ENCODE peak calls at places on chromosomes 5 and 9, in four cellular contexts. I is astrocyte of the cerebellum, W is A549, O is left ventricle myocardium inferior. K is an unnamed sample.

GRCh38 chr9:100267211-100267610 is 85.5 kb downstream of the TEX10 start:
- DNase-seq in O (no peak), I (no peak), W (no peak), K (no peak)

GRCh38 chr5:150263801-150264621 is 25.6 kb downstream of the CAMK2A start:
- DNase-seq in W (peak), I (peak), O (no peak), K (peak)

GRCh38 chr9:34197280-34197679 is 18.4 kb downstream of the UBAP1 start:
- DNase-seq in O (no peak), W (no peak), I (no peak), K (no peak)

GRCh38 chr9:133742849-133743444 is 4.8 kb upstream of the SARDH start:
- DNase-seq in O (peak), I (peak), W (peak), K (no peak)

GRCh38 chr9:28166179-28166578 is 592.9 kb upstream of the C9orf72 start:
- DNase-seq in W (no peak), O (no peak), I (no peak), K (no peak)

GRCh38 chr9:117714282-117714681 is 10.1 kb downstream of the TLR4 start:
- DNase-seq in O (no peak), I (no peak), W (no peak), K (no peak)

GRCh38 chr5:162785673-162786072 is 651.7 kb upstream of the CCNG1 start:
- DNase-seq in W (no peak), O (no peak), I (no peak), K (no peak)

GRCh38 chr9:88660611-88661010 is 125.6 kb downstream of the NXNL2 start:
- DNase-seq in I (no peak), O (no peak), W (no peak), K (no peak)

GRCh38 chr5:84635235-84636055 is 250.8 kb upstream of the EDIL3 start:
- DNase-seq in I (no peak), O (no peak), W (no peak), K (no peak)

GRCh38 chr9:88814521-88815101 is 176.7 kb upstream of the S1PR3 start:
- DNase-seq in W (no peak), I (no peak), O (peak), K (peak)

GRCh38 chr5:178106556-178107239 is 6.6 kb upstream of the N4BP3 start:
- DNase-seq in O (no peak), I (no peak), W (no peak), K (no peak)

GRCh38 chr5:173928871-173929574 is 40.9 kb downstream of the CPEB4 start:
- DNase-seq in O (no peak), I (no peak), W (no peak), K (no peak)

GRCh38 chr5:173925449-173926071 is 37.4 kb downstream of the CPEB4 start:
- DNase-seq in I (peak), W (peak), O (peak), K (no peak)

GRCh38 chr5:173924899-173925298 is 36.8 kb downstream of the CPEB4 start:
- DNase-seq in I (no peak), O (no peak), W (no peak), K (no peak)

GRCh38 chr5:173923236-173924104 is 35.3 kb downstream of the CPEB4 start:
- DNase-seq in W (no peak), I (no peak), O (no peak), K (peak)

DNA sequence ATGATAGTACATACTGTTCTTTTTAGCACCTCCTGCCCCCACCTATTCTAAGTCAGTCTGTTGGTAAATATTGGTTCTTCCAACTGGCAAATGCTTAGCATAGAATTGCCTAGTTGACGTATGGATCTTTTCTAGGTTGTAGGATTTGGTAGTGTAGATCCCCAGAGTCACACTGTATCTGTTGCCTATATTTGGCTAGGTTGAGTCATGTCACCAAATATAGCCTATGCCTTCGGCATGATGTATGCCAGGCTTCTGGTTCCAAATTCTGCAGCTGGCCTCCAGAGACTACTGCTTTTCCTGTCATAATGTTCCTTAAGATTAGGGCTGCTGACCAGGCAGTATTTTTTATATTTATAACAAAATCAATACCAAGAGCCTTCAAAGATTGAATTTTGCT is 38.2 kb downstream of the CPEB4 start:
- DNase-seq in W (no peak), O (no peak), I (no peak), K (no peak)
- H3K4me3 ChIP-seq in W (no peak), O (peak), I (no peak), K (no peak)

GRCh38 chr5:38258319-38259061 is at the start of gene EGFLAM:
- DNase-seq in I (no peak), W (peak), O (peak), K (no peak)
- TF ChIP-seq CTCF in I (no peak), W (no peak), O (peak), K (no peak)

DNA sequence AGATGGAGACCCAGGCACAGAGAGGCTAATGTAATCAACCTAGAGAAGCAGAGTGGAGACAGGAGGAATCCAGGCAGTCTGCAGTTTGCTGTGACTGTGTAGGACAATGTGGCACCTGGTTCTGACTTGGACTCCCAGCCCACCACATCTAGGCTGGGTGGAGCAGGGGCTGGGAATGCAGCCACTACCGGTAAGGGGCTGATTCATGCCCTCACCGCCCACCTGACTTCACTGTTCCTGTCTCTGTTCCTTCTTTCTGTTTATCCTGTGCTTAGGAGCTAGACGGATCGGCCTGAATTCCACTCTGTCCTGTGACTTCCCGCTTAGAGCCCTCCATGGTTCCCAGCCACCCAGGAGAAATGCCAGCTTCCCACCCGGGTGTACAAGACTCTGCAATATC is 2.6 kb downstream of the PDLIM4 start:
- DNase-seq in W (no peak), O (no peak), I (no peak), K (no peak)
- H3K4me3 ChIP-seq in W (no peak), O (peak), I (peak), K (peak)

DNA sequence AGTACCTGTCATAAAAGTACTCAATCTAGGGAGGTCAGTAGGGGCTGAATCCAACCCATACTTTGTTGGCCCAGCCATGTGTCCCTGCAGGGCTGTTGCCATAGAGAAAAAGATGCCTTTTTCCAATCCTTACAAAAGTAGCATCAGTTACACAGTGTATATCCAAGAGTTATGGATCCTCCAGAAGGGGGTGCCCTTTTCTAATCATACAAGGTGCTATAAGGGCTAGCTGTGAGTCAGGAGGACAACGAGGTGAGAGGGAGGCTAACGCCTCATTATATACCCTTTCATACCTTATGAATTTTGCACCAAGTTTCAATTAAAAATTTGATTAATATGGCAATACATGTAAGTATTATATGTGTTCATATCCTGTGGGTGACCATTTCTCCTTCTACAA is 4.8 kb downstream of the KIAA0825 start:
- DNase-seq in O (no peak), W (peak), I (no peak), K (no peak)
- TF ChIP-seq CTCF in O (no peak), W (peak), I (peak), K (no peak)

DNA sequence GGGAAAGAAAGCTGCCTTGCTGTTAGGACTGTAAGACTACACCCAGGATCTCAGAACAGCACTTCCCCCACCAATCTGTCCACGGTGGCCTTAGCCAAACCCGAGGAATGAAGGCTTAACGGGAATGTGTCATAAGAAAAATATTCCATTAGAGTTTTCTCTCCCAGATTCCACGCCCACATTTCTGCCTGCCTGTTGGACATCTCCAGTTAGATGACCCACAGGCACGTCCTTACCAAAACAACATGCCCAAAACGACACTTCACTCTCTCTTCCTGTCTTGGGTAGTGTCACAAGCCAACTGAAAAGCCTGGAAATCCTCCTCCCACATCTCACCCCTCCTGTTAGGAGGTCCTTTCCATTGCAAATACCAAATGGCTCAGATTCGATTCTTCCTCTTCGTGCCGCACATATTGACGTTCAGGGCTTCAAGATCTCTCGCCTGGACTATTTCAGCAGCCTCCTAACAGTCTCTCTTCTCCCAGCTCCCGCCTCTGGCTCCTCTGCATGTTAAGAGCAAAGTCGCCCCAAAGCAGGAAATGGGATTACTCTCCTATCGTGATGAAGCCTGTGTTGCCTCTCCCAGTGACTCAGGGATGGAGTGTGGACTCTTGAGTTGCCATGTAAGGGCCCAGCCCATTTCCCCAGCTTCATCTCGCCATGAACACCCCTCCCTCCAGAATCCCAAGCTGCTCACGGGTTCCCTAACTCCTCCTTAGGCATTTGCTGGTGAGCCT is 159.3 kb downstream of the NR3C1 start:
- DNase-seq in O (peak), W (peak), I (peak), K (peak)
- H3K4me3 ChIP-seq in O (peak), W (peak), I (no peak), K (peak)

DNA sequence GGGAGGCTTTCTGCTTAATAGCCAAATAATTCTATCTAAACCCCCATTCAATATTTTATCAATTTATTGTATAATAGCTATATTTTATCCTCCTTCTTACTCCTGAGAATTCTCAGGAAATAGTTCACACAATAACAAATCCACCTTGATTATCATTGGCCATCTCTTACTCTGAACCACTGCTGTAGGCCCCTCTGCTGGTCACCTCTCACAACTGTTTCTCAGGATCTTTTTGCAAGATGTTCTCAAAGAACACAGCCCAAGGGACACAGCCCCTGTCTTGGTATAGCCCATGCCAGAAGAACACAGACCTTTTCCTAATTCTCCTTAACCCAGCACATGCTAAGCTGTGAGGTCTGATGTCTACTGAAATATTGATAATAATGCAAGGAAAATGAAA is 74.9 kb upstream of the HTR4 start:
- DNase-seq in I (no peak), W (no peak), O (no peak), K (no peak)
- TF ChIP-seq CTCF in I (peak), W (no peak), O (peak), K (peak)

GRCh38 chr9:87276327-87276841 is 221.3 kb upstream of the DAPK1 start:
- DNase-seq in W (no peak), I (peak), O (no peak), K (no peak)
- H3K4me3 ChIP-seq in W (no peak), I (no peak), O (no peak), K (no peak)

GRCh38 chr9:70133253-70134208 is 89.9 kb downstream of the MAMDC2 start:
- DNase-seq in I (no peak), O (no peak), W (no peak), K (no peak)

GRCh38 chr9:70134360-70134759 is 90.7 kb downstream of the MAMDC2 start:
- DNase-seq in O (no peak), W (no peak), I (no peak), K (no peak)

GRCh38 chr9:70135176-70135575 is 91.5 kb downstream of the MAMDC2 start:
- DNase-seq in I (no peak), O (no peak), W (no peak), K (no peak)

GRCh38 chr9:70137577-70137976 is 93.9 kb downstream of the MAMDC2 start:
- DNase-seq in O (no peak), I (no peak), W (no peak), K (no peak)

GRCh38 chr9:70136632-70137031 is 93.0 kb downstream of the MAMDC2 start:
- DNase-seq in W (no peak), O (no peak), I (no peak), K (no peak)
- TF ChIP-seq CTCF in W (no peak), O (no peak), I (no peak), K (no peak)

DNA sequence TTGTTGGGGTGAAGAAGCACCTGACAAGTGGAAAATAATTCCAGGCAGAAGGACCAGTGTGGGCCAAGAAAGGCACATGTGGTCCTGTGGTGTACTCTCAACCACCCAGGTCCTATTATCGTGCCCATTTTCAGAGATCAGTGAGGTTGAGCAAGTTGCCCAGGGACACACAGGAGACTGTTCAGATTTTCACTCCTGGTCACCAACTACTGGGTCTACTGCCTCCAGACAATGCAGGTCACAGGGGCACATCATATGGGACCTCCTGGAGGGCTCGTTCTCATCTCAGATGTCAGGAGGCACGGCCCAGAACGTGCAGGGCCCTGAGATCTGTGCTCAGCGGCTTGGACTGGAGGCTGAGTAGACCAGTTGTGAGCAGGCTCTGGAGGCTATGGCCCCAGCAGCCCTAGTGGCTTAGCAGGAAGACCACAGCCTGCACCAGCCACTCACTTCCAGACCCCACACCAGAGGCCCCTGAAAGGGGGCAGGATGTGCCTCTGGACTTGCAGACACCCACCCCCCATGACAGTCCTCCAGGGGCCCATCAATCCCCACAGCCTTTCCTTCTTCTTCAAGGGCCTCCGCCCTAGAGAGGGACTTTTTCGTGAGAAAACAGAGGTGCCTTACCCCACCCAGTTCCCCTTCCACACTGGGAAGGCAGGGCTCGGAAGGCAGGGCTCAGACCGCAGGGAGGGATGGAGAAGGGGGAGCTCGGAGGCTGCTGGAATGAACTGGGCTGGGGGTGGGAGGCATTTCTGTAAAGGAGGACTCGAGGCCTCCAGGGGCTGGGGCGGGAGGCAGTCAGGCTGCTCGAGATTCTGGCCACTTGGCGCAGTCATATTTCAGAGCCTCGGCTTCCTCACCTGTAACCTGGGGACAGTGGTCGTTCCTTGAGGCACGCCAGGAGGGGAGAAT is 82.7 kb upstream of the NEURL1B start:
- DNase-seq in O (peak), W (no peak), I (no peak), K (no peak)
- H3K4me3 ChIP-seq in O (peak), W (no peak), I (no peak), K (peak)